ENCODE peak calls at places on chromosome 1, in four cellular contexts. One of them, this sample, is unnamed.

GRCh38 chr1:33377013-33377412 is 53.9 kb downstream of the PHC2 start:
- DNase-seq in GM12878: no peak
- DNase-seq in K562: no peak
- DNase-seq in SK-N-SH: no peak
- DNase-seq in this sample: no peak

GRCh38 chr1:116203936-116204335 is 92.7 kb downstream of the MAB21L3 start:
- DNase-seq in K562: no peak
- DNase-seq in GM12878: no peak
- DNase-seq in SK-N-SH: no peak
- DNase-seq in this sample: no peak

GRCh38 chr1:64038965-64039926 is 164.2 kb upstream of the UBE2U start:
- DNase-seq in SK-N-SH: peak
- DNase-seq in GM12878: no peak
- DNase-seq in K562: no peak
- DNase-seq in this sample: peak

GRCh38 chr1:246681822-246682221 is 42.4 kb upstream of the SCCPDH start:
- DNase-seq in GM12878: no peak
- DNase-seq in K562: no peak
- DNase-seq in SK-N-SH: peak
- DNase-seq in this sample: no peak

GRCh38 chr1:9302745-9303524 is 10.2 kb downstream of the SPSB1 start:
- DNase-seq in GM12878: no peak
- DNase-seq in SK-N-SH: no peak
- DNase-seq in K562: no peak
- DNase-seq in this sample: no peak

GRCh38 chr1:207755846-207756692 is 4.2 kb downstream of the CD46 start:
- DNase-seq in GM12878: no peak
- DNase-seq in K562: no peak
- DNase-seq in SK-N-SH: no peak
- DNase-seq in this sample: no peak

GRCh38 chr1:168618351-168618750 is 41.9 kb downstream of the XCL1 start:
- DNase-seq in GM12878: no peak
- DNase-seq in K562: no peak
- DNase-seq in SK-N-SH: no peak
- DNase-seq in this sample: no peak

GRCh38 chr1:164768619-164769018 is 209.6 kb downstream of the PBX1 start:
- DNase-seq in SK-N-SH: no peak
- DNase-seq in GM12878: no peak
- DNase-seq in K562: no peak
- DNase-seq in this sample: no peak

DNA sequence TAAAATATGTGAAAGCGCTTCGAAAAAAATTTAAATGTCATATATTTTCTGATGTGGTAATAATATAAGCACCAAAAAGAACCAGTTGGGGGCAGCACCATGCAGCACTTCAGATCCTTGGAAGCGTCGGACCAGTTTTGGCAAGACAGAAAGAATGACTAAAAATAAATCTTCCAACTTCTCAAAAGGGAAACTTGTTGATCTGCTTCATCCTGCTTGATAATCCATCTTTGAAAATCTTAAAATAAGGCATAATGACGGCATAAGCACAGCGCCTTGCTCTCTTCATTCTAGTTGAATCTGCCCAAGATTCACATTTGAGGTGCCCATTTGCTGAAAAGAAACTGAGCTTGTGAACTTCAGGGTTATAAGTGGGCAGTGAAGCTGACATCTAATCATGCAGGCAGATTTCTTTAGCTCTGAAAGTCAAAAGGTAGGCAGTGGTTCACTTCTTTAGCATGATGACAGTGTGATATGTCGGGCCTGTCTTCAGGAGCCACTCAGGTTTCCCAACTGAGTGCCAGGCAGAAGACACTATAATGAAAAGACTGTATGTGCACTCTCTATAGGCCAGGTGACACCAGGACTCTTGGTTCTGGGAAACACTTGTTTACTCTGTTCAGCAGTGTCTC is 19.8 kb upstream of the MUTYH start:
- DNase-seq in SK-N-SH: peak
- DNase-seq in K562: peak
- DNase-seq in GM12878: no peak
- DNase-seq in this sample: peak
- TF ChIP-seq USF1 in SK-N-SH: no peak
- TF ChIP-seq USF1 in K562: no peak
- TF ChIP-seq USF1 in GM12878: no peak
- TF ChIP-seq USF1 in this sample: no peak

GRCh38 chr1:166235728-166236127 is 68.9 kb upstream of the FAM78B start:
- DNase-seq in K562: no peak
- DNase-seq in SK-N-SH: no peak
- DNase-seq in GM12878: no peak
- DNase-seq in this sample: no peak
- TF ChIP-seq USF1 in K562: no peak
- TF ChIP-seq USF1 in SK-N-SH: no peak
- TF ChIP-seq USF1 in GM12878: no peak
- TF ChIP-seq USF1 in this sample: no peak

DNA sequence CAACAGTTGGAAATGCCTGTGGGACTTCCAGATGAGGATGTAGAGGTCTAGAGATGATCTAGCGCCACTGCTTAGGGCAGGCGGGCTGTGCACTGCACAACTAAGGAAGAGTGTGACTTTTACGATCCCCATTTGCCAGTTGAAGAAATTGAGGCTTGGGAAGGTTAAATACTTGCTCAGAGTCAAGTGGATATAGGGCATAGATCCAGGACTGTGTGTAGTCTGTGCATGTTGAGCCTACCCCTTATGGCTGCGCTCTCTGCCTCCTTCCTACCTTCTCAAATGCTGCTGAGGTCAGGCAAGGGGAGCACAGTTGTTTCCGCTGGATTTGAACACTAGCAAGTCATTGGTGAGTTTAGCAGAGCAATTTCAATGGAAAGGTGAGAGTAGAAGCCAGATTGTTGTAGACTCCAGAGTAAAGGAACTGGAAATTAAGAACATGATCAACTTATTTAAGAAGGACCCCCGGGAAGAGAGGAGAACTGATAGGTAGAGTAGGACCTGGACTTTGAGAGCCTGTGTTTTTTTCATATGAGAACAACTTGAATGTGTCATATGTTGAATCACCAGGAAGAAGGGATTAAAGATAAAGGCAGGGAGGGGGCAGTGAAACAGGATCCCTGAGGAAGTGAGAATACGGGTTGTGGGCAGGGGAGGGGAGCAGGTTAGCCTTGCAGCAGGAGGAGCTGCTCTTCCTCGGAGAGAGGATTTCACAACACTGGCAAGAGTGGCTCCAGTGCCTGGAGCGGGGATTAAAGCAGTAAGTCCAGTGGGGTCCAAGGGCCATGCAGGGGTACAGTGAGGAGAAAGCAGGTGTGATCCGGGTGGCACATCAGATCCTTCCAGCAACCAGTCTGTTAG is 2.7 kb downstream of the CAPN2 start:
- DNase-seq in K562: peak
- DNase-seq in GM12878: no peak
- DNase-seq in SK-N-SH: no peak
- DNase-seq in this sample: no peak
- TF ChIP-seq USF1 in K562: no peak
- TF ChIP-seq USF1 in GM12878: no peak
- TF ChIP-seq USF1 in SK-N-SH: no peak
- TF ChIP-seq USF1 in this sample: no peak

GRCh38 chr1:84947536-84948410 is 49.1 kb downstream of the MCOLN2 start:
- DNase-seq in GM12878: no peak
- DNase-seq in SK-N-SH: no peak
- DNase-seq in K562: no peak
- DNase-seq in this sample: no peak
- TF ChIP-seq USF1 in GM12878: no peak
- TF ChIP-seq USF1 in SK-N-SH: no peak
- TF ChIP-seq USF1 in K562: no peak
- TF ChIP-seq USF1 in this sample: no peak

DNA sequence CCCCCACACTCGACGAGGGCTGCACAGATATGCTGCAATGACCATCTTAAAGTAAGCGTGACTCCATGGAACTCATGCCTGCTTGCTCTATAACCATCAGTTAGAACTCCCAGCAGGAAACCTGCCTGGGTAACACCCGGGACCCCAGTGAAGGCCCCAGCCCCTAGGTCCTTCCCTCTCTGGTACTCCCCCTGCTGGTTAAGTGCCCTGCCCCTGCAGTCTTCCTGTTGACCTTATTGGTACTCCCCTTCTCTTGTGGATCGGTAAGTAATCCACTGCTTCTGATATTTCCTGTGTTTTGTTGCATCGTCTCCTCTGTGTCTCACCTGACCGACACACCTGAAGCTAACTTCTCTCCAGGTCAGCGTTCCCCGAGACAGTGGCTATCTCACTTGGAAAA is 104.8 kb upstream of the COG2 start:
- DNase-seq in K562: no peak
- DNase-seq in SK-N-SH: no peak
- DNase-seq in GM12878: no peak
- DNase-seq in this sample: peak
- TF ChIP-seq USF1 in K562: no peak
- TF ChIP-seq USF1 in SK-N-SH: no peak
- TF ChIP-seq USF1 in GM12878: no peak
- TF ChIP-seq USF1 in this sample: no peak

GRCh38 chr1:224223819-224224714 is 41.0 kb downstream of the DEGS1 start:
- DNase-seq in GM12878: no peak
- DNase-seq in K562: no peak
- DNase-seq in SK-N-SH: no peak
- DNase-seq in this sample: no peak
- TF ChIP-seq USF1 in GM12878: no peak
- TF ChIP-seq USF1 in K562: no peak
- TF ChIP-seq USF1 in SK-N-SH: no peak
- TF ChIP-seq USF1 in this sample: no peak

DNA sequence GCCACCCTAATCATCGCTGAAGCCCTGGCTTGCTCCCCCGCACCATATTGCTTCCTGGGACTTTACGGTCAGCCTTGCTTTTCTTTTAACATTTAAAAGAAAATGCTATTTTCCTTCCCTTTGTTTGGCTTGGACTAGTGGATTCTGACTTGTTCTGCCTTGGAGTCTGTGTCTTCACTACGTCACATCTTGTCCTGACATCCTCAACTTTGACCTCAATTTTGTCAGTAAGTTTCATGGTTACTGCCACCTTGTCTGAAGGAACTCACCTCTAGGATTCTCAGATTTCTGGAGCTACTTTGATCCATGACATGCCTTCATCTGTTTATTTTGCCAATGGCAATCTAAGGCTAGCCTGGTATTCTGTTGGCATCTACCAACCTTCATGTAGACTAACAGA is 4.3 kb downstream of the RNASEL start:
- DNase-seq in SK-N-SH: no peak
- DNase-seq in K562: no peak
- DNase-seq in GM12878: no peak
- DNase-seq in this sample: no peak
- TF ChIP-seq USF1 in SK-N-SH: no peak
- TF ChIP-seq USF1 in K562: no peak
- TF ChIP-seq USF1 in GM12878: no peak
- TF ChIP-seq USF1 in this sample: no peak

GRCh38 chr1:218424528-218424927 is 79.4 kb downstream of the TGFB2 start:
- DNase-seq in GM12878: no peak
- DNase-seq in K562: no peak
- DNase-seq in SK-N-SH: no peak
- DNase-seq in this sample: no peak
- TF ChIP-seq USF1 in GM12878: no peak
- TF ChIP-seq USF1 in K562: no peak
- TF ChIP-seq USF1 in SK-N-SH: no peak
- TF ChIP-seq USF1 in this sample: no peak

This sample was measured in WTC11.